ENCODE peak calls at places on chromosomes 6 and 20, in eight cellular contexts. One of them, this sample, is unnamed. For H3K27me3 and H3K36me3, the result is how much of the 10 kb centered on the place peaks cover.

GRCh38 chr6:116289876-116290275 is 10.1 kb upstream of the TSPYL1 start:
- DNase-seq in fibroblast of lung: no peak
- DNase-seq in ovary: no peak
- DNase-seq in heart left ventricle: no peak
- DNase-seq in naive thymus-derived CD4-positive, alpha-beta T cell: no peak
- DNase-seq in mammary epithelial cell: no peak
- DNase-seq in A673: no peak
- DNase-seq in prostate gland: no peak
- DNase-seq in this sample: no peak

GRCh38 chr20:50281831-50282591 is 91.4 kb downstream of the CEBPB start:
- DNase-seq in fibroblast of lung: no peak
- DNase-seq in ovary: no peak
- DNase-seq in heart left ventricle: no peak
- DNase-seq in naive thymus-derived CD4-positive, alpha-beta T cell: no peak
- DNase-seq in mammary epithelial cell: no peak
- DNase-seq in A673: no peak
- DNase-seq in prostate gland: no peak
- DNase-seq in this sample: no peak

GRCh38 chr6:133359760-133360159 is 118.6 kb downstream of the EYA4 start:
- DNase-seq in fibroblast of lung: no peak
- DNase-seq in ovary: no peak
- DNase-seq in heart left ventricle: no peak
- DNase-seq in naive thymus-derived CD4-positive, alpha-beta T cell: no peak
- DNase-seq in mammary epithelial cell: no peak
- DNase-seq in A673: no peak
- DNase-seq in prostate gland: no peak
- DNase-seq in this sample: no peak

GRCh38 chr20:46651091-46651962 is at the start of gene SLC13A3:
- DNase-seq in fibroblast of lung: no peak
- DNase-seq in ovary: no peak
- DNase-seq in heart left ventricle: no peak
- DNase-seq in naive thymus-derived CD4-positive, alpha-beta T cell: no peak
- DNase-seq in mammary epithelial cell: no peak
- DNase-seq in A673: no peak
- DNase-seq in prostate gland: no peak
- DNase-seq in this sample: no peak

GRCh38 chr6:29797120-29797519 is 30.5 kb upstream of the HLA-G start:
- DNase-seq in fibroblast of lung: peak
- DNase-seq in ovary: no peak
- DNase-seq in heart left ventricle: no peak
- DNase-seq in naive thymus-derived CD4-positive, alpha-beta T cell: no peak
- DNase-seq in mammary epithelial cell: peak
- DNase-seq in A673: no peak
- DNase-seq in prostate gland: no peak
- DNase-seq in this sample: peak

GRCh38 chr6:82385961-82386360 is 22.3 kb downstream of the TPBG start:
- DNase-seq in fibroblast of lung: no peak
- DNase-seq in ovary: no peak
- DNase-seq in heart left ventricle: no peak
- DNase-seq in naive thymus-derived CD4-positive, alpha-beta T cell: no peak
- DNase-seq in mammary epithelial cell: peak
- DNase-seq in A673: no peak
- DNase-seq in prostate gland: no peak
- DNase-seq in this sample: no peak

GRCh38 chr20:9942736-9943135 is 92.1 kb upstream of the ANKEF1 start:
- DNase-seq in fibroblast of lung: no peak
- DNase-seq in ovary: no peak
- DNase-seq in heart left ventricle: no peak
- DNase-seq in naive thymus-derived CD4-positive, alpha-beta T cell: no peak
- DNase-seq in mammary epithelial cell: no peak
- DNase-seq in A673: no peak
- DNase-seq in prostate gland: no peak
- DNase-seq in this sample: no peak

GRCh38 chr20:4959582-4959981 is 41.7 kb downstream of the SLC23A2 start:
- DNase-seq in fibroblast of lung: no peak
- DNase-seq in ovary: no peak
- DNase-seq in heart left ventricle: no peak
- DNase-seq in naive thymus-derived CD4-positive, alpha-beta T cell: no peak
- DNase-seq in mammary epithelial cell: no peak
- DNase-seq in A673: no peak
- DNase-seq in prostate gland: no peak
- DNase-seq in this sample: no peak

GRCh38 chr6:161417712-161418457 is 144.0 kb upstream of the AGPAT4 start:
- DNase-seq in fibroblast of lung: peak
- DNase-seq in ovary: peak
- DNase-seq in heart left ventricle: peak
- DNase-seq in naive thymus-derived CD4-positive, alpha-beta T cell: no peak
- DNase-seq in mammary epithelial cell: no peak
- DNase-seq in A673: peak
- DNase-seq in prostate gland: peak
- DNase-seq in this sample: peak

GRCh38 chr6:21798468-21798867 is 204.9 kb downstream of the SOX4 start:
- DNase-seq in fibroblast of lung: no peak
- DNase-seq in ovary: no peak
- DNase-seq in heart left ventricle: no peak
- DNase-seq in naive thymus-derived CD4-positive, alpha-beta T cell: no peak
- DNase-seq in mammary epithelial cell: no peak
- DNase-seq in A673: no peak
- DNase-seq in prostate gland: no peak
- DNase-seq in this sample: no peak

GRCh38 chr6:89610149-89610642 is 28.4 kb downstream of the LYRM2 start:
- DNase-seq in fibroblast of lung: peak
- DNase-seq in ovary: peak
- DNase-seq in heart left ventricle: peak
- DNase-seq in naive thymus-derived CD4-positive, alpha-beta T cell: peak
- DNase-seq in mammary epithelial cell: peak
- DNase-seq in A673: peak
- DNase-seq in prostate gland: peak
- DNase-seq in this sample: peak

GRCh38 chr20:8399963-8400362 is 267.9 kb downstream of the PLCB1 start:
- DNase-seq in fibroblast of lung: no peak
- DNase-seq in ovary: no peak
- DNase-seq in heart left ventricle: no peak
- DNase-seq in naive thymus-derived CD4-positive, alpha-beta T cell: no peak
- DNase-seq in mammary epithelial cell: no peak
- DNase-seq in A673: peak
- DNase-seq in prostate gland: no peak
- DNase-seq in this sample: no peak

GRCh38 chr6:21747441-21747840 is 153.9 kb downstream of the SOX4 start:
- DNase-seq in fibroblast of lung: no peak
- DNase-seq in ovary: no peak
- DNase-seq in heart left ventricle: no peak
- DNase-seq in naive thymus-derived CD4-positive, alpha-beta T cell: no peak
- DNase-seq in mammary epithelial cell: no peak
- DNase-seq in A673: no peak
- DNase-seq in prostate gland: no peak
- DNase-seq in this sample: no peak

GRCh38 chr20:36744243-36744642 is 1.6 kb downstream of the NDRG3 start:
- DNase-seq in fibroblast of lung: no peak
- DNase-seq in ovary: no peak
- DNase-seq in heart left ventricle: no peak
- DNase-seq in naive thymus-derived CD4-positive, alpha-beta T cell: no peak
- DNase-seq in mammary epithelial cell: no peak
- DNase-seq in A673: no peak
- DNase-seq in prostate gland: no peak
- DNase-seq in this sample: no peak

GRCh38 chr20:43761396-43762340 is 34.9 kb upstream of the GTSF1L start:
- DNase-seq in fibroblast of lung: no peak
- DNase-seq in ovary: no peak
- DNase-seq in heart left ventricle: no peak
- DNase-seq in naive thymus-derived CD4-positive, alpha-beta T cell: no peak
- DNase-seq in mammary epithelial cell: no peak
- DNase-seq in A673: no peak
- DNase-seq in prostate gland: no peak
- DNase-seq in this sample: no peak

GRCh38 chr6:34671801-34672656 is 24.5 kb downstream of the ILRUN start:
- DNase-seq in fibroblast of lung: peak
- DNase-seq in ovary: no peak
- DNase-seq in heart left ventricle: no peak
- DNase-seq in naive thymus-derived CD4-positive, alpha-beta T cell: peak
- DNase-seq in mammary epithelial cell: peak
- DNase-seq in A673: peak
- DNase-seq in prostate gland: no peak
- DNase-seq in this sample: peak

GRCh38 chr20:57082546-57082945 is 183.9 kb downstream of the BMP7 start:
- DNase-seq in fibroblast of lung: no peak
- DNase-seq in ovary: no peak
- DNase-seq in heart left ventricle: no peak
- DNase-seq in naive thymus-derived CD4-positive, alpha-beta T cell: no peak
- DNase-seq in mammary epithelial cell: no peak
- DNase-seq in A673: no peak
- DNase-seq in prostate gland: no peak
- DNase-seq in this sample: no peak

DNA sequence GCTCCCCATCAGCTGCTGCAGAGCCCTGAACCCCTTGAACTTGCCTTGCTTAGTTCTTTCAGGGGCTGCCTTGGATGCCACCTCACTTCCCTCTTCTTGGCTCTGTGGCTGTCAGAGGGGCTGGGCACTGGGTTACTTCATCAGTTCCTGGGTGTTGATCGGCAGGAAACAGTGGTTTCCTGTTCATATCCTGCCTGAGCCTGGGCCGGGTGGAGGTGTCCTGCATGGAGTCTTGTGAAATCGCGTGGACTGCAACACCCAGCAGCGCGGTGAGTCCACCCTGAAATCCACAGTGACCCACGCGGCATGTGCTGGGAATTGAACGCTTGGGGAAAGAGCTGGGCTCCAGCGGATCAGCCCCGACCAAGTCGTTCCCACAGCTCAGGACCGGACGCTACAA is 97.5 kb downstream of the CDH26 start:
- DNase-seq in fibroblast of lung: no peak
- DNase-seq in ovary: no peak
- DNase-seq in heart left ventricle: peak
- DNase-seq in naive thymus-derived CD4-positive, alpha-beta T cell: peak
- DNase-seq in mammary epithelial cell: peak
- DNase-seq in A673: peak
- DNase-seq in prostate gland: no peak
- DNase-seq in this sample: no peak
- H3K4me3 ChIP-seq in fibroblast of lung: no peak
- H3K4me3 ChIP-seq in ovary: no peak
- H3K4me3 ChIP-seq in heart left ventricle: no peak
- H3K4me3 ChIP-seq in naive thymus-derived CD4-positive, alpha-beta T cell: peak
- H3K4me3 ChIP-seq in mammary epithelial cell: peak
- H3K4me3 ChIP-seq in A673: peak
- H3K4me3 ChIP-seq in prostate gland: no peak
- H3K4me3 ChIP-seq in this sample: no peak

GRCh38 chr6:122736166-122736565 is 43.4 kb upstream of the FABP7 start:
- DNase-seq in fibroblast of lung: no peak
- DNase-seq in ovary: no peak
- DNase-seq in heart left ventricle: no peak
- DNase-seq in naive thymus-derived CD4-positive, alpha-beta T cell: no peak
- DNase-seq in mammary epithelial cell: peak
- DNase-seq in A673: peak
- DNase-seq in prostate gland: no peak
- DNase-seq in this sample: no peak

GRCh38 chr6:122733259-122733658 is 46.3 kb upstream of the FABP7 start:
- DNase-seq in fibroblast of lung: no peak
- DNase-seq in ovary: no peak
- DNase-seq in heart left ventricle: no peak
- DNase-seq in naive thymus-derived CD4-positive, alpha-beta T cell: no peak
- DNase-seq in mammary epithelial cell: no peak
- DNase-seq in A673: no peak
- DNase-seq in prostate gland: no peak
- DNase-seq in this sample: no peak

GRCh38 chr6:122736606-122737005 is 42.9 kb upstream of the FABP7 start:
- DNase-seq in fibroblast of lung: no peak
- DNase-seq in ovary: no peak
- DNase-seq in heart left ventricle: no peak
- DNase-seq in naive thymus-derived CD4-positive, alpha-beta T cell: no peak
- DNase-seq in mammary epithelial cell: no peak
- DNase-seq in A673: no peak
- DNase-seq in prostate gland: no peak
- DNase-seq in this sample: no peak

GRCh38 chr6:122735618-122736017 is 43.9 kb upstream of the FABP7 start:
- DNase-seq in fibroblast of lung: no peak
- DNase-seq in ovary: no peak
- DNase-seq in heart left ventricle: no peak
- DNase-seq in naive thymus-derived CD4-positive, alpha-beta T cell: no peak
- DNase-seq in mammary epithelial cell: peak
- DNase-seq in A673: peak
- DNase-seq in prostate gland: no peak
- DNase-seq in this sample: no peak

GRCh38 chr6:122734529-122735203 is 44.9 kb upstream of the FABP7 start:
- DNase-seq in fibroblast of lung: no peak
- DNase-seq in ovary: no peak
- DNase-seq in heart left ventricle: no peak
- DNase-seq in naive thymus-derived CD4-positive, alpha-beta T cell: no peak
- DNase-seq in mammary epithelial cell: no peak
- DNase-seq in A673: no peak
- DNase-seq in prostate gland: no peak
- DNase-seq in this sample: no peak
- H3K27me3 ChIP-seq in fibroblast of lung: under half
- H3K27me3 ChIP-seq in ovary: under half
- H3K27me3 ChIP-seq in heart left ventricle: under half
- H3K27me3 ChIP-seq in naive thymus-derived CD4-positive, alpha-beta T cell: under half
- H3K27me3 ChIP-seq in mammary epithelial cell: under half
- H3K27me3 ChIP-seq in A673: under half
- H3K27me3 ChIP-seq in prostate gland: under half
- H3K27me3 ChIP-seq in this sample: under half

DNA sequence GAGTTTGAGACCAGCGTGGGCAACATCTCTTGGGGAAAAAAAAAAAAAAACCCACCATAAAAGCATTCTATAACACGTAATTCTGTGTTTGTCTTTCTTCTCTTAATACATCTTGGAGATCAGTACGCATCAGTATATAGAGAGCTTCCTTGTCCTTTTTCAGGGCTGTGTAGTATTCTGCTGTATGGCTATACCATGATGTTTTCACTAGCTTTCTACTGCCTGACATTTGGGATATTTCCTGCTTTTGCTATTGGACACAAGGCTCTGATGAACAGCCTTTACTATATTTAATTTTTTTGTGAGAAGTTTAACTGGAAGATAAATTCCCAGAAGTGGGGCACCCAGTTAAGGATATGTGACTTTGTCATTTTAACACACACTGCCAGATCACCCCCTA is 7.0 kb downstream of the TRIB3 start:
- DNase-seq in fibroblast of lung: no peak
- DNase-seq in ovary: no peak
- DNase-seq in heart left ventricle: no peak
- DNase-seq in naive thymus-derived CD4-positive, alpha-beta T cell: no peak
- DNase-seq in mammary epithelial cell: no peak
- DNase-seq in A673: no peak
- DNase-seq in prostate gland: no peak
- DNase-seq in this sample: no peak
- H3K36me3 ChIP-seq in fibroblast of lung: under half
- H3K36me3 ChIP-seq in ovary: under half
- H3K36me3 ChIP-seq in heart left ventricle: under half
- H3K36me3 ChIP-seq in naive thymus-derived CD4-positive, alpha-beta T cell: under half
- H3K36me3 ChIP-seq in mammary epithelial cell: under half
- H3K36me3 ChIP-seq in A673: half or more
- H3K36me3 ChIP-seq in prostate gland: under half
- H3K36me3 ChIP-seq in this sample: under half

DNA sequence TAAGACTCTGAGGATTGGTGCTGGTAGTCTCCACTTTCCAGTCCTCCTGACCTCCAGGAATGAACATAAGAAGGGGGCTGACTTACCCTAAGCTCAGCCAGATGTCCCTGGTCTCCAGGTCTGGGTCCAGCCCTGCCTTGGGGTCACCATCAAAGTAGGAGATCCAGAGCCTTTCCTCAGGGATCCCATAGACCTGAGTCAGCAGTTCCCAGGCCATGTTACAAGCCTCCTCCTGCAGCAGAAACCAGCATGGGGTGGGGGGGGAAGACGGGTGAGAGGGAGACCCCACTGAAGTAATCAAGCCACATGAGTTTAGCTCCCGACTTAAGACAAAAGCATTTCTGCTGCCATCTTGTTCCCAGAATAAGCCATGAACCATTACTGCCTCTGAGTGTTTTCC is 1.8 kb downstream of the AARS2 start:
- DNase-seq in fibroblast of lung: no peak
- DNase-seq in ovary: no peak
- DNase-seq in heart left ventricle: no peak
- DNase-seq in naive thymus-derived CD4-positive, alpha-beta T cell: no peak
- DNase-seq in mammary epithelial cell: no peak
- DNase-seq in A673: no peak
- DNase-seq in prostate gland: no peak
- DNase-seq in this sample: no peak
- H3K4me3 ChIP-seq in fibroblast of lung: no peak
- H3K4me3 ChIP-seq in ovary: no peak
- H3K4me3 ChIP-seq in heart left ventricle: no peak
- H3K4me3 ChIP-seq in naive thymus-derived CD4-positive, alpha-beta T cell: no peak
- H3K4me3 ChIP-seq in mammary epithelial cell: no peak
- H3K4me3 ChIP-seq in A673: no peak
- H3K4me3 ChIP-seq in prostate gland: no peak
- H3K4me3 ChIP-seq in this sample: no peak